ENCODE peak calls at places on chromosomes 5 and 9, in four cellular contexts. B is HCT116, J is NCI-H2107, L is fibroblast of mammary gland. G is an unnamed sample.

GRCh38 chr5:88116396-88116795 is 152.2 kb downstream of the TMEM161B start:
- DNase-seq in J (no peak), B (no peak), L (no peak), G (no peak)

GRCh38 chr9:137237759-137238726 is 3.0 kb upstream of the TUBB4B start:
- DNase-seq in B (no peak), L (no peak), J (peak; percentile 79), G (no peak)

GRCh38 chr9:935348-935965 is 41.0 kb upstream of the DMRT3 start:
- DNase-seq in B (no peak), J (no peak), L (peak; percentile 9), G (peak; percentile 13)

GRCh38 chr5:6525910-6526309 is 77.3 kb downstream of the UBE2QL1 start:
- DNase-seq in L (peak; percentile 32), J (no peak), B (peak; percentile 13), G (no peak)

GRCh38 chr9:120877276-120878034 is 467 bp upstream of the PHF19 start:
- DNase-seq in L (peak; percentile 50), B (no peak), J (no peak), G (no peak)

GRCh38 chr5:109857405-109858031 is 167.8 kb downstream of the MAN2A1 start:
- DNase-seq in L (no peak), J (no peak), B (no peak), G (no peak)

GRCh38 chr9:38319496-38320173 is 72.9 kb upstream of the ALDH1B1 start:
- DNase-seq in J (no peak), L (no peak), B (no peak), G (no peak)

GRCh38 chr5:135834639-135835529 is at the start of gene SLC25A48:
- DNase-seq in J (peak; percentile 10), B (peak; percentile 58), L (no peak), G (no peak)

GRCh38 chr5:99105216-99105615 is 176.4 kb upstream of the CHD1 start:
- DNase-seq in J (no peak), L (peak; percentile 11), B (no peak), G (no peak)

GRCh38 chr5:932151-932627 is 39.5 kb downstream of the TRIP13 start:
- DNase-seq in L (no peak), J (no peak), B (no peak), G (no peak)

GRCh38 chr5:68683632-68684035 is 410.2 kb upstream of the SLC30A5 start:
- DNase-seq in B (peak; percentile 80), L (peak; percentile 97), J (no peak), G (peak; percentile 78)

GRCh38 chr9:19517202-19517942 is 108.6 kb downstream of the ACER2 start:
- DNase-seq in L (no peak), B (no peak), J (no peak), G (no peak)

GRCh38 chr9:81150016-81150625 is 539.2 kb downstream of the TLE1 start:
- DNase-seq in L (no peak), B (no peak), J (no peak), G (no peak)

GRCh38 chr5:103620851-103621547 is 58.4 kb upstream of the NUDT12 start:
- DNase-seq in L (peak; percentile 5), B (no peak), J (peak; percentile 63), G (peak; percentile 21)

GRCh38 chr5:57738306-57738705 is 255.7 kb upstream of the ACTBL2 start:
- DNase-seq in L (no peak), J (no peak), B (no peak), G (no peak)

GRCh38 chr9:101727621-101728524 is 10.6 kb downstream of the GRIN3A start:
- DNase-seq in L (peak; percentile 24), J (no peak), B (no peak), G (no peak)

GRCh38 chr9:80881946-80882345 is 807.4 kb downstream of the TLE1 start:
- DNase-seq in J (no peak), B (no peak), L (no peak), G (no peak)

GRCh38 chr9:88813810-88814209 is 177.5 kb upstream of the S1PR3 start:
- DNase-seq in B (no peak), L (no peak), J (no peak), G (no peak)

GRCh38 chr5:80686757-80687156 is 32.0 kb upstream of the DHFR start:
- DNase-seq in L (peak; percentile 28), J (no peak), B (peak; percentile 2), G (no peak)

GRCh38 chr5:65882278-65882677 is 44.1 kb upstream of the ERBIN start:
- DNase-seq in L (no peak), J (no peak), B (no peak), G (no peak)

GRCh38 chr5:127723571-127723970 is 20.4 kb downstream of the CCDC192 start:
- DNase-seq in L (peak; percentile 45), B (no peak), J (no peak), G (no peak)

GRCh38 chr9:14312721-14313377 is 1.1 kb downstream of the NFIB start:
- DNase-seq in L (no peak), B (no peak), J (no peak), G (no peak)

GRCh38 chr9:93223241-93224180 is 39.6 kb downstream of the WNK2 start:
- DNase-seq in L (peak; percentile 50), B (peak; percentile 56), J (no peak), G (peak; percentile 46)

GRCh38 chr9:19498015-19498414 is 89.2 kb downstream of the ACER2 start:
- DNase-seq in L (peak; percentile 77), J (no peak), B (no peak), G (no peak)

GRCh38 chr5:55160493-55161209 is 680 bp downstream of the GPX8 start:
- DNase-seq in J (no peak), B (peak; percentile 63), L (peak; percentile 95), G (no peak)

GRCh38 chr5:174491761-174492350 is 232.5 kb upstream of the MSX2 start:
- DNase-seq in L (no peak), B (no peak), J (no peak), G (no peak)

GRCh38 chr9:122445155-122445749 is 32.5 kb downstream of the OR1J1 start:
- DNase-seq in J (no peak), B (no peak), L (peak; percentile 98), G (no peak)

GRCh38 chr5:80958611-80959010 is 1.6 kb upstream of the RASGRF2 start:
- DNase-seq in L (no peak), J (no peak), B (no peak), G (no peak)